ENCODE peak calls at places on chromosome 6, in four cellular contexts. S is left ventricle myocardium inferior, X is left lung, N is neural progenitor cell. I is an unnamed sample.
A peak's percentile ranks its signal among the peaks of the same experiment; 100 is the strongest.

GRCh38 chr6:120320481-120321162 is 971.1 kb upstream of the MAN1A1 start:
- DNase-seq in S (no peak), X (no peak), N (no peak), I (no peak)

GRCh38 chr6:45187841-45188240 is 140.3 kb upstream of the RUNX2 start:
- DNase-seq in S (no peak), X (no peak), N (no peak), I (no peak)

GRCh38 chr6:159594106-159594749 is 98.8 kb downstream of the SOD2 start:
- DNase-seq in S (no peak), X (no peak), N (no peak), I (no peak)

GRCh38 chr6:331622-332521 is 39.6 kb downstream of the DUSP22 start:
- DNase-seq in S (no peak), X (no peak), N (no peak), I (no peak)

GRCh38 chr6:8027965-8028651 is 36.1 kb downstream of the BLOC1S5 start:
- DNase-seq in S (no peak), X (no peak), N (no peak), I (no peak)

GRCh38 chr6:134523903-134524302 is 206.0 kb upstream of the SGK1 start:
- DNase-seq in S (no peak), X (no peak), N (no peak), I (no peak)

GRCh38 chr6:129638055-129639019 is 71.6 kb downstream of the ARHGAP18 start:
- DNase-seq in S (no peak), X (no peak), N (no peak), I (no peak)

GRCh38 chr6:38586992-38587391 is 52.7 kb downstream of the BTBD9 start:
- DNase-seq in S (no peak), X (no peak), N (no peak), I (no peak)

GRCh38 chr6:39835856-39836442 is 43.8 kb downstream of the DAAM2 start:
- DNase-seq in S (no peak), X (no peak), N (no peak), I (no peak)

GRCh38 chr6:100881707-100882040 is 545 bp upstream of the ASCC3 start:
- DNase-seq in S (no peak), X (no peak), N (peak; percentile 4), I (no peak)

GRCh38 chr6:62229231-62229630 is 56.8 kb downstream of the KHDRBS2 start:
- DNase-seq in S (no peak), X (no peak), N (peak; percentile 30), I (no peak)

GRCh38 chr6:12385316-12385715 is 95.2 kb downstream of the EDN1 start:
- DNase-seq in S (no peak), X (no peak), N (no peak), I (no peak)

GRCh38 chr6:41895300-41896233 is at the start of gene USP49:
- DNase-seq in S (peak; percentile 91), X (peak; percentile 96), N (peak; percentile 98), I (peak; percentile 84)

GRCh38 chr6:43604174-43604573 is 24.9 kb downstream of the GTPBP2 start:
- DNase-seq in S (no peak), X (no peak), N (no peak), I (no peak)

GRCh38 chr6:56407883-56408282 is 160.5 kb upstream of the COL21A1 start:
- DNase-seq in S (no peak), X (no peak), N (no peak), I (no peak)

GRCh38 chr6:56403663-56404200 is 156.4 kb upstream of the COL21A1 start:
- DNase-seq in S (no peak), X (no peak), N (no peak), I (no peak)

GRCh38 chr6:56406276-56407269 is 159.2 kb upstream of the COL21A1 start:
- DNase-seq in S (no peak), X (no peak), N (no peak), I (no peak)

DNA sequence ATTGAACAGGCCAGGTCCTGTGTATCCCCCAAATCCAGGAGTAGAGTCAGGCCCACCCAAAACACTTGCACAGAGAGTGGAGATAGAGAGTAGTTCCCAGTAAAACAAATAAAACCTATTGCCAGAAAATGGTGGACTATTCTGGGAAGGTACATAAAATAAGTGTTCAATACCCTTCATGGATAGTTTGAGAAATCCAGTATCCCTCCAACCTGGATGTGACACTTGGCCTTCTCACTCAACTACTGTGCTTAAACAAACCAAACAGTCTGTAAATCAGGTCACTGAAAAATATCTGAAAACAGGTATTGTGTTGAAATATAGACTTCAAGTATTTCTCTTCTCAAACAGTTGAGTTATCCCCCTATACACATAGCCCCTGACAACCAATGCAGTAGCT is 161.6 kb upstream of the COL21A1 start:
- DNase-seq in S (no peak), X (no peak), N (no peak), I (no peak)
- H3K9me3 ChIP-seq in S (no peaks in the 10 kb centered on the region), X (no peaks in the 10 kb centered on the region), N (no peaks in the 10 kb centered on the region), I (no peaks in the 10 kb centered on the region)

GRCh38 chr6:169999367-169999766 is 247.9 kb downstream of the ERMARD start:
- DNase-seq in S (no peak), X (no peak), N (no peak), I (no peak)

GRCh38 chr6:170004585-170005210 is 253.3 kb downstream of the ERMARD start:
- DNase-seq in S (no peak), X (no peak), N (no peak), I (no peak)

GRCh38 chr6:170000071-170000843 is 248.8 kb downstream of the ERMARD start:
- DNase-seq in S (no peak), X (no peak), N (no peak), I (no peak)

GRCh38 chr6:170005680-170006470 is 254.5 kb downstream of the ERMARD start:
- DNase-seq in S (no peak), X (peak; percentile 32), N (no peak), I (no peak)

DNA sequence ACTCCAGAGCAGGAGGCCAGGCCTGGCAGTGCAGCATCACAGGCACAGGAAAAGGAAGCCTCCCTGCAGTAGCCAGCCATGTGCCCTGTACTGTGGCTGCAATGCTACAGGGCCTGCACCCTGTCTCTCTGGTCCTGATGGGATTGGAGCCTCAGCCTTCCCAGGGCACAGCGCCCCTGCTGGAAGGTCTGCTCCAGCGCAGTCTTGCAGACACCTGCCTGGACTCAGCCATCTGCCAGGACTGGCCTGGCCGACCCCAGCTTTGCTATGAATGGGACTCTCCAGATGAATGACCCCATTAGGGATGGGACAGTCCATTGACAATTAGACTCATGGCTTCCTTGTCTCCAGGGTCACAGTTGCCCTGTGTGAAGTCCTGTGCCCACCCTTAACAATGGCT is 251.6 kb downstream of the ERMARD start:
- DNase-seq in S (no peak), X (no peak), N (no peak), I (no peak)
- H3K9me3 ChIP-seq in S (peaks cover 17% of the 10 kb centered on the region), X (no peaks in the 10 kb centered on the region), N (peaks cover 15% of the 10 kb centered on the region), I (no peaks in the 10 kb centered on the region)

DNA sequence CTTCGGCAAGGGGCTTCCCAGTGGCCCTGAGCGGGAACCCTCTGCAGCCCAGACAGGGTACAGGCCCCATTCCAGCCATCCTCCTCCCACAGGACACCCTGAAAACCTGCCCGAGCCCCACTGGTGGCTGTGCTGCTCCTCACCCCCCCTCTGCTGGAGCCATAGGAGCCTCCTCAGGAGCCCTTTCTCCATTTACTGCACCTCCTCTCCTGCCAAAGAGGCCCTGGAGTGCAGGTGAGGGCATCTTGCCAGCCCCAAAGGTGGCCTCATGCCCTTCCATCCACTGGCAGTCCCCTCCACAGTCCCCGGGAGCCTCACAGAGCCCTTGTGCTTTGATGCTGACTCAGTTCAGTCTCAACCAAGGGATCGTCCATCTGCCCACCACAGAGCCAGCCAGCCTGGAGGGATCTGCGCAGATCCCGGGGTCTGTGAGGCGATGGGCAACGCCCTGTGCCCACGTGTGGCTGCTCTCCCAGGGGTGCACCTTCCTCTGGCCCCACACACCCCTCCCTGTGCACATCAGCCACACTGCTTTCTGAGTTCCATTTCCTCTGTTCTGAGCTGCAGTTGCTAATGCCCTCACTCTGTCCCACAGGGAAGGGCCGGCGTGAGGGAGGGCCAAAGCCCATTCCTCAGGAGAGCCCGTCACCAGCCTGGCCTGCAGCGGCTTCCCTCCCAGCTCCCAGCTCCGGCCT is 228.5 kb downstream of the DLL1 start:
- DNase-seq in S (no peak), X (peak; percentile 64), N (no peak), I (no peak)
- H3K9me3 ChIP-seq in S (no peaks in the 10 kb centered on the region), X (no peaks in the 10 kb centered on the region), N (no peaks in the 10 kb centered on the region), I (no peaks in the 10 kb centered on the region)

GRCh38 chr6:137185290-137185689 is 11.8 kb upstream of the IL22RA2 start:
- DNase-seq in S (no peak), X (no peak), N (no peak), I (no peak)

GRCh38 chr6:137190710-137191109 is 17.3 kb upstream of the IL22RA2 start:
- DNase-seq in S (no peak), X (no peak), N (no peak), I (no peak)

GRCh38 chr6:137191238-137191637 is 17.8 kb upstream of the IL22RA2 start:
- DNase-seq in S (no peak), X (no peak), N (no peak), I (no peak)

GRCh38 chr6:137191670-137192069 is 18.2 kb upstream of the IL22RA2 start:
- DNase-seq in S (no peak), X (no peak), N (no peak), I (no peak)

DNA sequence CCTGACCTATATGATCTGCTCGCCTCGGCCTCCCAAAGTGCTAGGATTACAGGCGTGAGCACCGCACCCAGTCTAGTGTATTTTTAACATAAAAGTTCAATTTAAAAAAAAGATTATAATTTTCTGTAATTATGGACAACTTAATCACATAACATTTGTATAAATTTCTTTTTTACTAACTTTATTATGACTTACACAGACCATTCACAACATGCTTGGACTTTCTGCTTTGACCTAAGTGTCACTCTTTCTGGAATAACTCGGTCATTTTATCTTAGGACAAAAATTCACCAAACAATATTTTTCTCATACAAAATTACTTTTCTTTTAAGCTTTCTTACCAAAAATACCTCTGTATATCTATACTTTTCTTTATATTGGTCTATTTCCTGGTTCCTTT is 15.4 kb upstream of the IL22RA2 start:
- DNase-seq in S (no peak), X (no peak), N (peak; percentile 59), I (no peak)
- H3K9me3 ChIP-seq in S (peaks cover 55% of the 10 kb centered on the region), X (peaks cover under 1% of the 10 kb centered on the region), N (peaks cover 36% of the 10 kb centered on the region), I (peaks cover 2% of the 10 kb centered on the region)

GRCh38 chr6:168197636-168198301 is 118.8 kb upstream of the FRMD1 start:
- DNase-seq in S (no peak), X (no peak), N (no peak), I (no peak)

GRCh38 chr6:168200571-168201134 is 118.9 kb downstream of the DACT2 start:
- DNase-seq in S (no peak), X (no peak), N (no peak), I (no peak)

GRCh38 chr6:168201799-168202198 is 117.8 kb downstream of the DACT2 start:
- DNase-seq in S (no peak), X (no peak), N (no peak), I (no peak)

GRCh38 chr6:168198302-168199180 is 119.5 kb upstream of the FRMD1 start:
- DNase-seq in S (no peak), X (peak; percentile 66), N (no peak), I (no peak)

DNA sequence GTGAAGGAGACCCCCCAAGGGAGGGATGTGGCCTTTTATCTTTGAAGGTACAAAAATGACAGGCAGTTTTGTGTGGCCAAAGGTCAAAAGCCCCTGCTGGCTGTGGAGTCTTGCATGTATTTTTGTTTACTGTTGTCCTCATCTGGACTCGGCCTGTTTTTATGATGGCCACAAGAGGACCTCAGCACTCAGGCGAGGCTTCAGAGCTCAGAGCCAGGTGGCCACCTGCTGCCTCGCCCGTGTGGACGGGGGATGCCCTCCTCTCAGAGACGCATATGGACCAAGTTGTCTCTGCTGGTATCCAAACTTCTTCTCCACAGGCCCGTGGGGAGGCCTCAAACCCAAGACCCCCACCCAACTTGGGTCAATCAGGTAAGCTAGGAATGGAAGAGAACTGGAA is 118.2 kb downstream of the DACT2 start:
- DNase-seq in S (no peak), X (no peak), N (peak; percentile 72), I (no peak)
- H3K9me3 ChIP-seq in S (peaks cover 17% of the 10 kb centered on the region), X (no peaks in the 10 kb centered on the region), N (no peaks in the 10 kb centered on the region), I (no peaks in the 10 kb centered on the region)

I was measured in T-helper 17 cell.